ENCODE peak calls at places on chromosome 14, in five cellular contexts. Z is thoracic aorta, R is HCT116, G is cardiac muscle cell, C is GM23338. E is an unnamed sample. For H3K4me1, the result is how much of the 10 kb centered on the place peaks cover.

GRCh38 chr14:32109676-32110075 is 32.6 kb downstream of the ARHGAP5 start:
- DNase-seq in C (no peak), R (no peak), G (peak), Z (no peak), E (no peak)

GRCh38 chr14:75268638-75269550 is 9.7 kb upstream of the FOS start:
- DNase-seq in Z (no peak), G (no peak), C (peak), R (no peak), E (no peak)

GRCh38 chr14:39912192-39913100 is 480.2 kb upstream of the FBXO33 start:
- DNase-seq in R (no peak), C (no peak), Z (no peak), G (no peak), E (no peak)

GRCh38 chr14:35349496-35349895 is 55.1 kb downstream of the NFKBIA start:
- DNase-seq in G (no peak), C (no peak), R (no peak), Z (no peak), E (no peak)

GRCh38 chr14:48963231-48963630 is 622.9 kb downstream of the RPS29 start:
- DNase-seq in Z (no peak), G (no peak), R (no peak), C (no peak), E (no peak)

GRCh38 chr14:73786942-73787759 is 64.5 kb upstream of the PTGR2 start:
- DNase-seq in C (peak), G (peak), R (no peak), Z (no peak), E (peak)

GRCh38 chr14:55840821-55841220 is 260.8 kb downstream of the KTN1 start:
- DNase-seq in C (no peak), Z (no peak), G (no peak), R (no peak), E (no peak)

GRCh38 chr14:104558231-104559042 is 21.1 kb upstream of the C14orf180 start:
- DNase-seq in G (no peak), Z (no peak), R (no peak), C (no peak), E (no peak)

GRCh38 chr14:72677664-72678063 is 216.2 kb downstream of the DPF3 start:
- DNase-seq in Z (no peak), G (no peak), R (no peak), C (no peak), E (no peak)

GRCh38 chr14:71142375-71143038 is 235.2 kb downstream of the PCNX1 start:
- DNase-seq in Z (no peak), R (no peak), G (peak), C (no peak), E (no peak)

GRCh38 chr14:90698379-90698869 is 117.8 kb downstream of the TTC7B start:
- DNase-seq in Z (no peak), C (no peak), G (peak), R (no peak), E (no peak)
- H3K27ac ChIP-seq in Z (peak), C (no peak), G (no peak), R (no peak), E (no peak)

DNA sequence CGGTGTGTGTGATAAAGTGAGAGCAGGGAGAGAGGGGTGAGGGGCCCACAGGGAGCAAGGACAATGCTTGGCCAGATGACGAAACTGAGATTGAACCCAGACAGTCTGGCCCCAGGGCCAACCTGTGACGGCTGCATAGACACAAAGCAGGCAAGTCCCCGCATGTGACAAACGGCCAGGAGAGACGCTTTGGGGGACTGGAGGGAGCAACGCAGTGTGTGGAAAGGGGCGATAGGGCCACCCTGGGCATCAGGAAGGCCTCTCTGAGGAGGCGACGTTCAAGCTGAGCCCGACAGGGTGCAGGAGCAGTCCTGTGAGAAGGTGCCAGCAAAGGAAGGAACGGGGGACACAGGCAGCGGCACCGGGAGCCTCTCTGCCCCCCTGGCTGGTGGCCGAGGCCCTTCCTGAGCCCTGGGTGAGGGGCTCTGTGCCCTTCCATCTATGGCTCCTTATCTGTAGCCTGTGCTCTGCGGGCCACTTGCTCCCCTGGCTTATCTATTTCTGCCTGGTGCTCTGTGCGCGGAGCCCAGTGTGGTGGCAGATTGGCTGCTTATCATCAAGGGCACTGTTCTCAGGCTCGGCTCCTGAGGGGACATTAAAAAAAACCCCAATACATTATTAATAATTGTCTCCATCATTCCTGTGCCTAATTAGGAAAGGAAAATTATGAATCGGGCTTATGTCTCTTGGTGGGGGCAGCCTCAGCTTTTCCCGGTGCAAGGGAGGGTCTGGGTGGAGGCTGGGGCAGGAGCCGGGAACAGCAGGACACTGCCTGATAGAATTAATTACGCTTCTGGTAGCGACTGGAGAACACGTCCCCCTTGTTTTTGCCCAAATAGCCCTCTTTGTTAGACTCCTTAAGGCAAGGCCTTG is 39.8 kb downstream of the PRIMA1 start:
- DNase-seq in G (no peak), R (no peak), Z (no peak), C (no peak), E (no peak)
- H3K4me1 ChIP-seq in G (half or more), R (under half), Z (under half), C (under half), E (under half)

DNA sequence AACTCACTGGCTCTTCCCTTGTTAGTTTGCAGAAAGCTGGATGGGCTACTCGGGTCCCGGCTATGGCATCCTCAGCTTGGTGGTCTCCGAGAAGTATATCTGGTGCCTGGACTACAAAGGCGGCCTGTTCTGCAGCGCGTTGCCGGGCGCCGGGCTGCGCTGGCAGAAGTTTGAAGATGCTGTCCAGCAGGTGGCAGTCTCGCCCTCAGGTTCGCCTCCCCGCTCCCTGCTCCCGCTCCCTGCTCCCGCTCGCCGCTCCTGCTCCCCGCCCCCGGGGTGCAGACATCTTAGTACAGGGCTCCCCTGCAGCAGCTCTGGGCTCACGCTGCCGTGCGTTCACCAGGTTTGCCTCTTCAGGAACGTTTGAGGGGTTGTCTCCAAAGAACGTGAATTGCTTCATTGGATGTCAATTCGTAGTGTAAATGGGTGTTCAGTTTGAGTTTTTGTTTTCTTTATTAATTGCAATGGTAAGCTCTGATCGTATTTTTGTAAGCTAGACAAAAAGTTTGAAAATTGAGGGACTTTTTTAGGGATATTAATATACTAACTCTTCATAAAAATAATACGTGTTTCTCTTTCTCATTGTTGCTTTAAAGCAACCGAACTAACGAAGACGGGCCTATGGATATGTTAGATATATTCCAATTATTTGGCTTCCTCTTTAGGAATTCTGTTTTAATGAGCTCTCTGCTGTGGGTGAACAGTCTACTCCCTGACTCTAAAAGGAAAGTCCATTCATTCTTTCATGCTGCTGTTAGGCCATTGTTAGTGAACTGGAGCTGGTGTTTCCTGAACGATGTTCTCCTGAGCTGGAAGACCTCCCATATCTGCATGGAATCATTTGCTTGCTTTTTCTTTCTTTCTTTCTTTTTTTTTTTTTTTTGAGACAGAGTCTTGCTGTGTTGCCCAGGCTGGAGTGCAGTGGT is 71.3 kb downstream of the ANKRD9 start:
- DNase-seq in C (peak), R (peak), Z (peak), G (peak), E (peak)
- H3K4me3 ChIP-seq in C (peak), R (peak), Z (peak), G (no peak), E (peak)

DNA sequence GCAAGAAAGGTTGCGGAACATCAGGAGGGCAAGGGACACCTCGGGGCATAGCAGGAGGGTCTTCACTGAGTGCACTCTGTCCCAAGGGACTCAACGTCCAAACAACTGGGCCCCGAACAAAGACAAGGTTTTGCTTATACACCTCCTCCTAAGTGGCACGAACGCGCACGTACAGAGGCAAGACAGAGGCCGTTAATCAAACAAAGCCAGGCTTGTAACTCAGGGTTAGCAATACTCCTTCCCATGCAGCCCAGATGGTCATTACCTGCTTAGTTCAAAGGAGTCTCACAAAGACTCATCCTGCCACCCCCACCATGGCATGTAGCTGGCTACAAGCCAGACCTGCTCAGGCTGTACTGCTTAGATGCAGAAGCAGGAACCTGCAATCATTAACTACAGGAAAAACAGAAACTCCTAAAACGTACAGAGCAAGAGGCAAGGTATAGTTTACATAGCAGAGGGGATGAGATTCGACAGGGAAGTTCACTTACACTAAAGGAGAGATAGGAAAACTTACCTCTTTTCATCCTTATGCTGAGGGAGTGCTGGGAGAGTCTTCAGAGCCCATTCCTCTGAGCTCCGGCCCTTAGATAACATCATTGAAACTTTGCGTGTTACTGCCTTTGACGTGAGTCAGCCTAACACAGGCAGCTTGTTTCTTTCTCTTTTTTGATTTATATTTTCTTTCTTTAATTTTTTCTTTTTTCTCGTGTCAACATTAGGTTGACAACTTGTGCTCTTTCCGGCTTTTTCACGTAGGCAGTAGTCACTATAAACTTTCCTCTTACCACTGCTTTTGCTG is 1319.1 kb downstream of the TMEM121 start:
- DNase-seq in Z (no peak), R (no peak), G (no peak), C (no peak), E (peak)
- H3K27ac ChIP-seq in Z (no peak), R (no peak), G (no peak), C (no peak), E (peak)

DNA sequence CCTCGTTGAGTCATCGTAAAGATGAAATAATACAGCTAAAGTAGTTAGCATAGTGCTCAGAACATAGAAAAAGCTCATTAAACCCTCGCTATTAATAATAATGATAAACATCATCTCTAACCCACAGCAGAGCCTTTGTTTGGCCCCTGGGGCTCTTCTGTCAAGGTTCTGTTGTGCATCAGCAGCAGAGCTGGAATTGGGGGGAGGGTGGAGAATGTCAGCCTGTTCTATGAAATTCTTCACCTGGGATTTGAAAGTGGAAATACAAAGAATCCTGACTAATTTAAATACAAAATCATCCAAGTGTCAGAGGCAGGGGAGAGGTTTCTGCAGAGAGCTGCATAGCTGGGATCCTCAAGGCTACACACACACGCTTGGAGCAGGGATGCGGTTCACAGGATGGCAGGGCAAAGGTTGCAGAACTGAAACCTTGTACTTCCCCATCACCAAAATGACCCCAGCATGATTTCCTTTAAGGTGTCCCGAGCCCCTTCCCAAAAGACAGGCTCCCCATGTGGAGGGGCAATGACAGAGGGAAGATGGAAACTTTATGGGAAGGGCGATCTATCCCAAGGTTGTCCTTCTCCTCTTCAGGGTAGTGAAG is 71.8 kb downstream of the DAD1 start:
- DNase-seq in R (no peak), G (no peak), Z (no peak), C (no peak), E (no peak)
- H3K4me1 ChIP-seq in R (under half), G (under half), Z (under half), C (under half), E (under half)

GRCh38 chr14:85532570-85532969 is 2.6 kb downstream of the FLRT2 start:
- DNase-seq in G (no peak), C (no peak), R (no peak), Z (no peak), E (no peak)
- H3K4me3 ChIP-seq in G (peak), C (peak), R (no peak), Z (peak), E (peak)

GRCh38 chr14:99563749-99564129 is 40.3 kb downstream of the CCDC85C start:
- DNase-seq in C (no peak), R (no peak), G (no peak), Z (no peak), E (no peak)

GRCh38 chr14:99560946-99561683 is 42.9 kb downstream of the CCDC85C start:
- DNase-seq in Z (no peak), C (no peak), G (no peak), R (no peak), E (no peak)

GRCh38 chr14:99560403-99560802 is 43.6 kb downstream of the CCDC85C start:
- DNase-seq in Z (no peak), C (no peak), G (no peak), R (no peak), E (no peak)

GRCh38 chr14:99562848-99563748 is 40.9 kb downstream of the CCDC85C start:
- DNase-seq in Z (no peak), G (peak), C (peak), R (no peak), E (peak)

GRCh38 chr14:99561827-99562226 is 42.2 kb downstream of the CCDC85C start:
- DNase-seq in G (no peak), C (no peak), Z (no peak), R (no peak), E (no peak)
- H3K27ac ChIP-seq in G (no peak), C (no peak), Z (no peak), R (no peak), E (peak)